ENCODE peak calls at places on chromosome 13, in five cellular contexts. One of them, this sample, is unnamed.

GRCh38 chr13:35768126-35768525 is 291.6 kb upstream of the MAB21L1 start:
- DNase-seq in heart left ventricle: no peak
- DNase-seq in GM23248: no peak
- DNase-seq in neuronal stem cell: no peak
- DNase-seq in adrenal gland: no peak
- DNase-seq in this sample: no peak

GRCh38 chr13:27533155-27533643 is 82.8 kb upstream of the MTIF3 start:
- DNase-seq in heart left ventricle: peak
- DNase-seq in neuronal stem cell: peak
- DNase-seq in adrenal gland: peak
- DNase-seq in GM23248: peak
- DNase-seq in this sample: peak

GRCh38 chr13:113119166-113119821 is 3.3 kb upstream of the F10 start:
- DNase-seq in GM23248: no peak
- DNase-seq in heart left ventricle: no peak
- DNase-seq in adrenal gland: peak
- DNase-seq in neuronal stem cell: no peak
- DNase-seq in this sample: no peak

GRCh38 chr13:66914155-66914554 is 316.0 kb downstream of the PCDH9 start:
- DNase-seq in adrenal gland: no peak
- DNase-seq in heart left ventricle: no peak
- DNase-seq in neuronal stem cell: no peak
- DNase-seq in GM23248: no peak
- DNase-seq in this sample: no peak

GRCh38 chr13:108220042-108220441 is 1.9 kb downstream of the ABHD13 start:
- DNase-seq in GM23248: no peak
- DNase-seq in neuronal stem cell: no peak
- DNase-seq in adrenal gland: no peak
- DNase-seq in heart left ventricle: no peak
- DNase-seq in this sample: no peak

GRCh38 chr13:34372581-34372980 is 554.6 kb downstream of the RFC3 start:
- DNase-seq in neuronal stem cell: no peak
- DNase-seq in adrenal gland: peak
- DNase-seq in GM23248: no peak
- DNase-seq in heart left ventricle: no peak
- DNase-seq in this sample: no peak

GRCh38 chr13:30551194-30551593 is 66.5 kb upstream of the USPL1 start:
- DNase-seq in adrenal gland: no peak
- DNase-seq in GM23248: peak
- DNase-seq in heart left ventricle: no peak
- DNase-seq in neuronal stem cell: no peak
- DNase-seq in this sample: no peak

GRCh38 chr13:37277435-37278144 is 172.1 kb upstream of the CSNK1A1L start:
- DNase-seq in heart left ventricle: no peak
- DNase-seq in GM23248: peak
- DNase-seq in adrenal gland: no peak
- DNase-seq in neuronal stem cell: no peak
- DNase-seq in this sample: no peak

GRCh38 chr13:60146491-60146890 is 17.2 kb downstream of the DIAPH3 start:
- DNase-seq in heart left ventricle: no peak
- DNase-seq in adrenal gland: no peak
- DNase-seq in GM23248: no peak
- DNase-seq in neuronal stem cell: no peak
- DNase-seq in this sample: no peak

GRCh38 chr13:73938375-73939070 is 195.7 kb downstream of the KLF12 start:
- DNase-seq in adrenal gland: no peak
- DNase-seq in neuronal stem cell: peak
- DNase-seq in heart left ventricle: no peak
- DNase-seq in GM23248: peak
- DNase-seq in this sample: no peak

GRCh38 chr13:21534760-21535159 is 69.2 kb downstream of the MICU2 start:
- DNase-seq in adrenal gland: no peak
- DNase-seq in neuronal stem cell: no peak
- DNase-seq in GM23248: no peak
- DNase-seq in heart left ventricle: no peak
- DNase-seq in this sample: no peak
- H3K27ac ChIP-seq in adrenal gland: no peak
- H3K27ac ChIP-seq in neuronal stem cell: no peak
- H3K27ac ChIP-seq in GM23248: no peak
- H3K27ac ChIP-seq in heart left ventricle: no peak
- H3K27ac ChIP-seq in this sample: no peak

GRCh38 chr13:31947105-31947504 is 84.5 kb upstream of the FRY start:
- DNase-seq in adrenal gland: no peak
- DNase-seq in GM23248: peak
- DNase-seq in neuronal stem cell: no peak
- DNase-seq in heart left ventricle: no peak
- DNase-seq in this sample: no peak

GRCh38 chr13:31952641-31953380 is 78.8 kb upstream of the FRY start:
- DNase-seq in neuronal stem cell: no peak
- DNase-seq in GM23248: no peak
- DNase-seq in adrenal gland: no peak
- DNase-seq in heart left ventricle: no peak
- DNase-seq in this sample: no peak

GRCh38 chr13:31950121-31950810 is 81.3 kb upstream of the FRY start:
- DNase-seq in adrenal gland: no peak
- DNase-seq in GM23248: no peak
- DNase-seq in neuronal stem cell: no peak
- DNase-seq in heart left ventricle: no peak
- DNase-seq in this sample: no peak

GRCh38 chr13:31947506-31947905 is 84.1 kb upstream of the FRY start:
- DNase-seq in adrenal gland: no peak
- DNase-seq in neuronal stem cell: no peak
- DNase-seq in GM23248: peak
- DNase-seq in heart left ventricle: no peak
- DNase-seq in this sample: no peak

GRCh38 chr13:31951215-31951678 is 80.3 kb upstream of the FRY start:
- DNase-seq in adrenal gland: peak
- DNase-seq in neuronal stem cell: no peak
- DNase-seq in GM23248: peak
- DNase-seq in heart left ventricle: peak
- DNase-seq in this sample: no peak
- H3K27ac ChIP-seq in adrenal gland: no peak
- H3K27ac ChIP-seq in neuronal stem cell: no peak
- H3K27ac ChIP-seq in GM23248: no peak
- H3K27ac ChIP-seq in heart left ventricle: peak
- H3K27ac ChIP-seq in this sample: no peak

GRCh38 chr13:72041165-72041564 is 174.2 kb upstream of the DACH1 start:
- DNase-seq in adrenal gland: no peak
- DNase-seq in heart left ventricle: no peak
- DNase-seq in neuronal stem cell: no peak
- DNase-seq in GM23248: no peak
- DNase-seq in this sample: no peak
- H3K27ac ChIP-seq in adrenal gland: no peak
- H3K27ac ChIP-seq in heart left ventricle: no peak
- H3K27ac ChIP-seq in neuronal stem cell: no peak
- H3K27ac ChIP-seq in GM23248: no peak
- H3K27ac ChIP-seq in this sample: no peak

GRCh38 chr13:98665638-98665995 is 86.9 kb downstream of the SLC15A1 start:
- DNase-seq in neuronal stem cell: no peak
- DNase-seq in adrenal gland: no peak
- DNase-seq in GM23248: no peak
- DNase-seq in heart left ventricle: no peak
- DNase-seq in this sample: no peak

GRCh38 chr13:98664047-98664446 is 87.1 kb upstream of the STK24 start:
- DNase-seq in adrenal gland: no peak
- DNase-seq in GM23248: peak
- DNase-seq in heart left ventricle: no peak
- DNase-seq in neuronal stem cell: no peak
- DNase-seq in this sample: no peak

GRCh38 chr13:98664510-98664909 is 87.6 kb upstream of the STK24 start:
- DNase-seq in GM23248: no peak
- DNase-seq in neuronal stem cell: no peak
- DNase-seq in heart left ventricle: no peak
- DNase-seq in adrenal gland: no peak
- DNase-seq in this sample: no peak

DNA sequence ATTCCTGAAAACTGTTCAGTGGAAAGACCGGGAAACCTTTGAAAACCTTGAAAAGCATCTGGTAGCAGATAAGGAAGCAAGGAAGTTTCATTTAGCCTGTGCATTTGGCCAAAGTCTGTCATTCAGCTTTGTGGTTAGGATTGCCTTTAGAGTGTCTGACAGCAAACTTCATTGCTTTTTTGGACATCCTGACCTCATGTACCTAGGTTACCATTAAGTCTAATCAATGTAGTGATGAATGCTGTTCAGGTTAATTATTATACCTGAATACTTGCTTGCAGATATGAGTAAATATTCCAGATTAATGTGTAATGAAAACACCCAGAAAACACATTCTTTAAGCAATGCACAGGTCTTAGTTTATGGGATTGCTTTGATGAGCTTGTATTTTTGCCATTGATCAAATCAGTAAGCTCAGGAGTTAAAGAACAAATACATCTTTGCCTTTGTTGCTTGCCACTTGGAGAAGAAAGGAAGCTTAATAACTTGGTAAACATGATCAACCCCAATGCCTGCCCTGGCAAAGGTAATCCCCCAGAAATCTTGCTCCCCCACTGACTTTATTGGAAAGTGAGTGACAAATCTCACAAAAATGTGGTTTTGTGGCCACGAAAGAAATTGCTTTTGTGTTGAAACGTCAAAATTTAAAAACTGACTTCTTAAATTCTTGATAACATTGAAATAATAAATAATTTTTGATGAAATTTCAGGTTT is 87.4 kb downstream of the SLC15A1 start:
- DNase-seq in heart left ventricle: no peak
- DNase-seq in neuronal stem cell: no peak
- DNase-seq in adrenal gland: no peak
- DNase-seq in GM23248: peak
- DNase-seq in this sample: no peak
- H3K27ac ChIP-seq in heart left ventricle: no peak
- H3K27ac ChIP-seq in neuronal stem cell: no peak
- H3K27ac ChIP-seq in adrenal gland: no peak
- H3K27ac ChIP-seq in GM23248: no peak
- H3K27ac ChIP-seq in this sample: no peak

DNA sequence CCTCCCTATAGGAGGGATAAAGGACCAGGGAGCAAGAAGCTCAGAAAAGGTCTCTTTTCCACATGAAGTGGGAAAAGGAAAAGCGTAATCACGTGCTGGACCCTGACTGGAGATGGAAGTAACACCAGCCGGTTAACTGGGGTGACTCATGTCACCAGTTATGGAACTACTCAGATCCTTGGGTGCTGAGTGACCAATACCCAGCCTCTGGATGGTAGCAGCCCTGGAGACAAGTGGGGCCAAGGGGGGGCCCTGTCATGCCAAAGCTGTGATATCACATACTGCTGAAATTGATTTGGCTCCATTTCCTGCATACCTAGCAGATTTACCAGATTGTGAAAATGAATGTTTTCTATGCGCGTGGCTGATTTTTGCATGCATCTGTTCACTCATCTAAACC is 159.0 kb downstream of the ZIC5 start:
- DNase-seq in neuronal stem cell: no peak
- DNase-seq in adrenal gland: no peak
- DNase-seq in heart left ventricle: no peak
- DNase-seq in GM23248: peak
- DNase-seq in this sample: no peak
- H3K27ac ChIP-seq in neuronal stem cell: no peak
- H3K27ac ChIP-seq in adrenal gland: no peak
- H3K27ac ChIP-seq in heart left ventricle: no peak
- H3K27ac ChIP-seq in GM23248: no peak
- H3K27ac ChIP-seq in this sample: no peak

This sample was measured in ovary.